ENCODE peak calls at places on chromosome 17, in nine cellular contexts. J is lower leg skin, F is heart right ventricle, T is B cell, G is GM23338, Y is GM10248, S is progenitor cell of endocrine pancreas, H is vagina, E is MCF 10A. U is an unnamed sample.

GRCh38 chr17:9233271-9233599 is 211.9 kb downstream of the NTN1 start:
- DNase-seq in F (no peak), J (no peak), T (no peak), H (no peak), S (no peak), E (no peak), Y (no peak), G (no peak), U (no peak)

GRCh38 chr17:31726980-31727427 is 132.0 kb downstream of the COPRS start:
- DNase-seq in Y (no peak), T (no peak), E (peak), G (no peak), F (no peak), S (no peak), H (no peak), J (no peak), U (no peak)

GRCh38 chr17:82372591-82373452 is 1.3 kb downstream of the UTS2R start:
- DNase-seq in J (no peak), T (peak), G (no peak), E (no peak), H (no peak), F (no peak), S (no peak), Y (no peak), U (no peak)

GRCh38 chr17:54455251-54455868 is 445.3 kb upstream of the TOM1L1 start:
- DNase-seq in T (no peak), G (peak), F (no peak), S (no peak), J (no peak), Y (no peak), E (no peak), H (no peak), U (no peak)

GRCh38 chr17:1643293-1643998 is 2.1 kb downstream of the SCARF1 start:
- DNase-seq in H (no peak), F (no peak), Y (peak), G (peak), T (peak), E (peak), J (no peak), S (peak), U (peak)

GRCh38 chr17:62652251-62653001 is 25.0 kb downstream of the MRC2 start:
- DNase-seq in J (no peak), H (peak), T (peak), Y (no peak), E (peak), F (peak), G (peak), S (no peak), U (peak)

GRCh38 chr17:31596382-31597323 is 205.2 kb downstream of the RAB11FIP4 start:
- DNase-seq in H (peak), G (peak), E (peak), F (peak), J (peak), T (peak), S (no peak), Y (peak), U (peak)

GRCh38 chr17:82670661-82671060 is 22.4 kb upstream of the WDR45B start:
- DNase-seq in Y (no peak), S (no peak), T (no peak), G (no peak), H (no peak), J (no peak), F (no peak), E (no peak), U (no peak)

GRCh38 chr17:78674595-78675315 is 97.6 kb upstream of the DNAH17 start:
- DNase-seq in J (no peak), F (no peak), Y (no peak), S (no peak), G (peak), E (no peak), H (no peak), T (no peak), U (no peak)

GRCh38 chr17:4607773-4608187 is 23.5 kb downstream of the SMTNL2 start:
- DNase-seq in J (peak), T (no peak), S (no peak), E (no peak), H (no peak), Y (no peak), G (no peak), F (peak), U (peak)

GRCh38 chr17:66417300-66417719 is 114.9 kb downstream of the PRKCA start:
- DNase-seq in G (no peak), H (no peak), E (peak), F (no peak), J (no peak), T (no peak), Y (no peak), S (no peak), U (no peak)

GRCh38 chr17:20203761-20204263 is 194.7 kb downstream of the SPECC1 start:
- DNase-seq in S (no peak), J (no peak), G (no peak), E (no peak), H (no peak), F (no peak), T (no peak), Y (no peak), U (peak)

GRCh38 chr17:14575349-14575966 is 274.6 kb downstream of the HS3ST3B1 start:
- DNase-seq in G (no peak), H (no peak), F (no peak), T (no peak), Y (no peak), E (no peak), J (no peak), S (no peak), U (no peak)

GRCh38 chr17:68611353-68612227 is 10.4 kb upstream of the FAM20A start:
- DNase-seq in F (no peak), H (no peak), Y (no peak), G (no peak), T (no peak), J (no peak), S (no peak), E (no peak), U (no peak)

GRCh38 chr17:38980455-38981217 is 13.4 kb upstream of the FBXO47 start:
- DNase-seq in Y (no peak), H (no peak), S (no peak), T (no peak), F (no peak), G (no peak), J (no peak), E (no peak), U (no peak)

GRCh38 chr17:83183150-83183820 is 103.9 kb downstream of the METRNL start:
- DNase-seq in Y (no peak), S (no peak), G (no peak), H (no peak), E (no peak), T (no peak), F (no peak), J (peak), U (no peak)

GRCh38 chr17:66240630-66241029 is 11.4 kb upstream of the APOH start:
- DNase-seq in H (no peak), E (no peak), T (no peak), G (no peak), S (no peak), J (no peak), F (no peak), Y (no peak), U (no peak)

GRCh38 chr17:80980397-80981061 is 11.1 kb upstream of the CHMP6 start:
- DNase-seq in E (no peak), J (no peak), T (no peak), H (no peak), F (no peak), S (no peak), G (no peak), Y (no peak), U (no peak)

GRCh38 chr17:80274871-80275449 is 14.3 kb downstream of the RNF213 start:
- DNase-seq in J (no peak), S (no peak), E (no peak), G (no peak), H (no peak), F (no peak), Y (no peak), T (no peak), U (no peak)

GRCh38 chr17:19418312-19418992 is 7.4 kb downstream of the RNF112 start:
- DNase-seq in S (no peak), Y (peak), E (peak), J (no peak), T (no peak), H (peak), F (no peak), G (no peak), U (no peak)

GRCh38 chr17:41064301-41064700 is 1.4 kb downstream of the KRTAP2-4 start:
- DNase-seq in F (no peak), E (no peak), T (no peak), Y (no peak), H (no peak), J (no peak), S (no peak), G (no peak), U (no peak)

GRCh38 chr17:6420173-6420641 is 14.7 kb downstream of the AIPL1 start:
- DNase-seq in T (no peak), F (no peak), Y (no peak), E (peak), H (no peak), S (peak), G (peak), J (no peak), U (no peak)

GRCh38 chr17:15169676-15170075 is 95.5 kb downstream of the PMP22 start:
- DNase-seq in G (no peak), E (peak), S (no peak), H (no peak), T (no peak), Y (no peak), F (no peak), J (no peak), U (no peak)

GRCh38 chr17:19237389-19238166 is 412 bp downstream of the EPN2 start:
- DNase-seq in E (no peak), G (peak), S (peak), F (peak), H (no peak), T (peak), J (peak), Y (peak), U (peak)

GRCh38 chr17:67171560-67171959 is 73.4 kb downstream of the HELZ start:
- DNase-seq in F (no peak), J (no peak), G (no peak), S (no peak), T (no peak), E (no peak), Y (peak), H (no peak), U (peak)

GRCh38 chr17:11459780-11460426 is 138.4 kb upstream of the DNAH9 start:
- DNase-seq in G (no peak), Y (no peak), J (peak), T (no peak), F (no peak), E (no peak), S (no peak), H (no peak), U (no peak)

GRCh38 chr17:69560987-69561441 is 146.5 kb downstream of the MAP2K6 start:
- DNase-seq in E (no peak), S (no peak), Y (no peak), G (no peak), J (no peak), T (no peak), F (no peak), H (no peak), U (no peak)

GRCh38 chr17:65552214-65552613 is 9.2 kb downstream of the AXIN2 start:
- DNase-seq in S (no peak), E (no peak), F (no peak), Y (no peak), T (no peak), H (no peak), G (no peak), J (no peak), U (no peak)

GRCh38 chr17:31111183-31111582 is 16.4 kb downstream of the NF1 start:
- DNase-seq in Y (no peak), F (no peak), T (no peak), J (no peak), E (no peak), G (no peak), H (no peak), S (no peak), U (no peak)

DNA sequence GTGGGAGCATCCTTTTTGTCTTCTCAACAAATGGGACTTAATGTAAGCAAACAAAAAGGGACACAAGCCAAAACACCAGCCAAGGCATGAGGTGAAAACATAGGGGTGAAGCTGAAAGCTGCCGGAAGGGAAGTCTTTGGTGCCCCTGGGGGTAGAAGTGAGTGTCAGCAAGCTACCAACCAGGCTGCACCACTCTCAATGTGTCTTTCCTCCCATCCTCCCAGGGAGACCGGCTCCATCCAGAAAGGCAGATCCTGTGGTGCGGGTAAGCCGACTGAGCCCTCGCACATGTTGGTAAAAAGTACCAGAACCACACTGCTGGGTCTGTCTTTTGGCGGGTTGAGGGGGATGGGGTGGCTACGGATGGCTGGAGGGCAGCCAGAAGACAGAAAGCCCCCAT is 52.0 kb upstream of the SREBF1 start:
- DNase-seq in T (no peak), E (no peak), H (no peak), G (peak), S (no peak), F (no peak), J (no peak), Y (no peak), U (no peak)
- TF ChIP-seq CTCF in T (no peak), E (no peak), H (no peak), G (peak), S (peak), F (no peak), J (no peak), Y (no peak), U (no peak)

DNA sequence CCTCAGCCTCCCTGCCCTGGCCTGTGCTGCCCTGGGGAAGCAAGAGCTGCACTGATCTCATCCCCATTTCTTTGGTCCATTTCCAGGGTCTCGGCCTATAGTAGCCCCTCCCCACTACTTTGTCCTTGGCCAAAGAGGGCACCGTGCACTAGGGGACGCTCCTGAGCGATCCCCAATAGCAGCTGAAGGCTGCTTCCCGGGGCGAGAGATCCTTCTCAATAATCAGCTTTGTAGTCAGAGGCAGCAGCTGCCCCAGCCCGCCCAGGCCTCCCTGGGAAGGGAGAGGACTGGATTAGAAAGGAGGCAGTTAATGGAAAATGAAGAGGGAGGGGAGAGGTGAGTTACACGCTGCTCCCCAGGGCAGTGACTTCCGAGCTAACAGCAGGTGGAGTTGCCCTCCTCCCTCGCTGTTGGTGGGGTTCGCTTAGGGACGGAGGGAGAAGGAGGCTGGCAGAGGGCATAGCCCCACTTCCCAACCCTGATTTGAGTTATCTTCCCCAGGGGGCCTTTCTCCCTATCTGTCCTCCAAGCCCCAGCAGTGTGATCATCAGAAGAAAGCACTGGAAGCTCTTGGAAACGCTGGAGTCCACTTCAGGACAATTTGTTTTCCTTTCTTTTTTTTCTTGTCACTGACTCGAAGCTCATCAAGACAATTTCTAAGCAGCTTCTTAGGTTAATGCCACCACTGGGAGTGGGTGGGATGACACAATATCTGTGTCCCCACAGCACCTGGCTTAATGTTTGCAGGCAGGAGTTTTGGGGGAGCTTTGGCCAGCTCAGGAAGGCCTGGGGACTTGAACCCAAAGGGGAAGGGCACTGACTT is 2.6 kb downstream of the MXRA7 start:
- DNase-seq in G (peak), H (no peak), F (no peak), J (no peak), E (no peak), Y (no peak), T (no peak), S (peak), U (no peak)
- TF ChIP-seq CTCF in G (peak), H (no peak), F (peak), J (no peak), E (no peak), Y (no peak), T (no peak), S (peak), U (no peak)

DNA sequence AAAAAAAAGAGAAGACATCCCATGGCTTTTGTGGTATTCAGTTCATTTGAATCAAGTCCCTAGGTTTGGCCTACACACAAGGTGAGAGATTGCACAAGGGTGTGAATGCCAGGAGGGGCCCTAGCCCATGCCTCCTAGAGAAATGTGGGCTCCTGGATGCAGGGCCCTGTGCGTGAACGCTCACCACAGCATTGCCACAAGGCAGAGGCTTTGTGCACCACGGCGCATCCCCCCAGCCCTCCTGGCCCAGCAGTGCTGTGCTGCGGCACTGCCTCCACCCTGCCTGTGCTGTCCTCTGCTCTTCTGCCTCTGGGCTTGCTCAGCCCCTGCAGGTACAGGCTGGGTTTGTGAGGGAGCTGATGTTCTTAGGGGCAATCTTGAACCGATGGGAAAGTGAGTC is 80.9 kb upstream of the MED9 start:
- DNase-seq in E (no peak), S (no peak), J (no peak), H (no peak), T (no peak), F (no peak), Y (no peak), G (no peak), U (no peak)
- TF ChIP-seq CTCF in E (no peak), S (no peak), J (no peak), H (no peak), T (no peak), F (no peak), Y (no peak), G (no peak), U (no peak)

DNA sequence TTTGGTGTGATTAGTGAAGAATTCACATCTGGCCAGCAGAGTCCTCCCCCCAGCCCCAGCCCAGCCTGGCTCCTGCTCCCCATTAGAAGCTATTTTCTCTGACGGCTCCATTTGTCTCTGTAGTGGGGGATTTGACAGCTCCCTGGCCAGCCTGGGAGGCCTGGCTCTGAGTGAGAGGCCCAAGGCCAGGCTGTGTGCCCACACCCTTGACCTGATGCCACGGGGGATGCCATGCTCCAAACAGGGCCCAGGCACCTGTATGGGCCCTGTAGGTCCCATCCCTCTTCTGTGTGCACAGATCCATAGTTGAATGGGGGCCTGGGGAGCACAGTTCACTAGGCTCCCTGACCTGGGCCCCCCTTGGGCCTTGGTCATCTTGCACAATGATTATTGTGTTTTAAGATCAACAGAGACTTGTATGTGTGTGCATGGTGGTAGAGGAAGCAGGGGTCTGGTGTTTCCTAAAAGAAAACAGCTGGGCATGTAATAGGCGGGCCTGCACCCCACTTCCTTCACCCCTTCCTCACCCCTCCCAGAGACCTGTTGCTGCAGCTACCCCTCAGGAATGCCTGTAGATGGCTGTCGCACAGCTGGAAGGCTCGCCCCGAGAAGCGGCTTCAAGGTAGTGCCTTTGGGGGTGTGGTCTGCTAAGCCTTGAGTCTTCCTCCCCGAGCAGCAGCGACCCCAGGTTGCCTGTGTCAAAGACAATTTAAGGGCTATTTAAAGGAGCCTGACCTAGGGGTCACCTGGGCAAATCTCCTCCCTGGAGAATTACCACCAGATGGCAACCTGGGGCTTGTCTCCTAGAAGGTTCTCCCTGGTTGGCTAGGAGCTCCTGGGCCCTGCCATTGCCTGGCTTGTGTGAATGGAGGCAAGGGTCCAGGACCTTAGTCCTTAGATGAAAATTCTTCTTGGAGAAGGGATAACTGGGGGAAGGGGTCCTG is 51.0 kb upstream of the TAC4 start:
- DNase-seq in S (no peak), G (peak), T (no peak), E (peak), F (no peak), H (no peak), Y (no peak), J (no peak), U (no peak)
- TF ChIP-seq CTCF in S (peak), G (peak), T (no peak), E (peak), F (no peak), H (no peak), Y (no peak), J (no peak), U (no peak)

GRCh38 chr17:29115906-29116651 is 64.1 kb downstream of the MYO18A start:
- DNase-seq in G (peak), J (no peak), S (no peak), Y (peak), E (peak), F (no peak), H (no peak), T (no peak), U (peak)
- TF ChIP-seq CTCF in G (peak), J (no peak), S (peak), Y (peak), E (peak), F (no peak), H (no peak), T (no peak), U (peak)